ENCODE peak calls at places on chromosomes 7 and 10, in eight cellular contexts. G, A, Z, D, W, N, P and O are unnamed samples.

GRCh38 chr7:144404911-144405310 is 1.4 kb upstream of the NOBOX start:
- DNase-seq in G (no peak), A (no peak), Z (no peak), D (no peak), W (no peak), N (no peak), P (no peak), O (no peak)

GRCh38 chr7:93663561-93664299 is 89.2 kb upstream of the CALCR start:
- DNase-seq in G (no peak), A (no peak), Z (no peak), D (no peak), W (no peak), N (no peak), P (no peak), O (no peak)

GRCh38 chr10:81814842-81815241 is 60.2 kb upstream of the NRG3 start:
- DNase-seq in G (no peak), A (no peak), Z (no peak), D (no peak), W (no peak), N (no peak), P (no peak), O (no peak)

GRCh38 chr7:132783824-132784223 is 207.6 kb upstream of the PLXNA4 start:
- DNase-seq in G (no peak), A (no peak), Z (no peak), D (no peak), W (no peak), N (peak; percentile 89), P (peak; percentile 97), O (no peak)

GRCh38 chr7:105703207-105703930 is 122.1 kb upstream of the EFCAB10 start:
- DNase-seq in G (no peak), A (no peak), Z (no peak), D (no peak), W (no peak), N (no peak), P (no peak), O (no peak)

GRCh38 chr10:83760142-83760541 is 379.2 kb upstream of the GHITM start:
- DNase-seq in G (no peak), A (no peak), Z (no peak), D (no peak), W (no peak), N (no peak), P (no peak), O (no peak)

GRCh38 chr10:75352650-75353049 is 48.9 kb downstream of the ZNF503 start:
- DNase-seq in G (no peak), A (no peak), Z (no peak), D (no peak), W (no peak), N (peak; percentile 41), P (peak; percentile 26), O (no peak)

GRCh38 chr7:30995541-30995940 is 31.8 kb downstream of the GHRHR start:
- DNase-seq in G (no peak), A (no peak), Z (no peak), D (no peak), W (no peak), N (peak; percentile 8), P (peak; percentile 29), O (no peak)

GRCh38 chr7:116219288-116219687 is 8.9 kb downstream of the TES start:
- DNase-seq in G (no peak), A (no peak), Z (no peak), D (no peak), W (no peak), N (no peak), P (no peak), O (no peak)

GRCh38 chr7:116218747-116219146 is 8.4 kb downstream of the TES start:
- DNase-seq in G (no peak), A (no peak), Z (no peak), D (no peak), W (no peak), N (no peak), P (no peak), O (no peak)

GRCh38 chr7:116216956-116217570 is 6.7 kb downstream of the TES start:
- DNase-seq in G (no peak), A (no peak), Z (no peak), D (no peak), W (no peak), N (peak; percentile 61), P (no peak), O (no peak)

GRCh38 chr7:116215550-116215949 is 5.2 kb downstream of the TES start:
- DNase-seq in G (no peak), A (no peak), Z (no peak), D (no peak), W (no peak), N (no peak), P (no peak), O (no peak)

GRCh38 chr7:116218051-116218645 is 7.8 kb downstream of the TES start:
- DNase-seq in G (no peak), A (no peak), Z (no peak), D (peak; percentile 58), W (no peak), N (peak; percentile 98), P (peak; percentile 99), O (no peak)
- H3K4me3 ChIP-seq in G (no peak overlapping the region), A (no peak overlapping the region), Z (no peak overlapping the region), D (no peak overlapping the region), W (no peak overlapping the region), N (no peak overlapping the region), P (no peak overlapping the region), O (no peak overlapping the region)

GRCh38 chr10:62052276-62052675 is 150.8 kb downstream of the ARID5B start:
- DNase-seq in G (no peak), A (no peak), Z (no peak), D (no peak), W (no peak), N (no peak), P (no peak), O (no peak)
- TF ChIP-seq CTCF in G (no peak), A (no peak), Z (no peak), D (no peak), W (no peak), N (no peak), P (no peak), O (no peak)

DNA sequence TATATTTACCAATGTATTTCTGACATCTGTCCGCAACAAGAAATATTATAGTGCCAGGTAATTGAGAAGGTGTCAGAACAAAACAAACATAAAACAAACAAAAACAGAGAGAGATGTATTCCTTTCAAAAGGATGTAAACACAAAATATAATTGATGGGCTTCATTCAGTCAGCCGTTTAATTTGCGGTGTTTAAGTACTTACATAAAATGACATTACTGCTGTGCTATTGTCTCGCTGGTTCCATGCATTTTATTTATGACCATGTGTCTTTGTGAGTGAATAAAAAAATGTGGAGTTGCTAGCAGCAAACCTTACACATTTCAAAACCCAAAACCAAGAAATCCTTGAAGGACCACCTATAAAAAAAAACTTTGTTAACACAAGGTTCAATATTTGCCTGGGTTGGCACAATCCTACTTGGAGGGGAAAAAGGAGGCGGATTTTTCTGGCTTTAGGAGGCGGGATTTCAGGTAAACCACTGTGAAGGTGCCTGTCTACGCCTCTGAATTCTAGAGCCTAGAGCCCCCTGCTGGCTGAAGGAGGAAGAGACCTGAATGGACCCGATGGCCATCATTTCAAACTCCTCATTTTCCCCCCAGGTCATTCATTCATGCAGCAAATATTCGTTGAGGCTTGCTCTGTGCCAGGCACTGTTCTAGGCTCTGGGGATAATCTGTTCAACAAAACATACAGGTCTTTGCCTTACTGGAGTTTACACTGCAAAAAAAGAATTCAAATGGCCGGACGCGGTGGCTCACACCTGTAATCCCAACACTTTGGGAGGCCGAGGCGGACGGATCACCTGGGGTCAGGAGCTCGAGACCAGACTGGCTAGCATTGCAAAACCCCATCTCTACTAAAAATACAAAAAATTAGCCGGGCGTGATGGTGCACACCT is 90.4 kb upstream of the NFE2L3 start:
- DNase-seq in G (peak; percentile 47), A (peak; percentile 86), Z (peak; percentile 84), D (peak; percentile 72), W (peak; percentile 75), N (peak; percentile 7), P (peak; percentile 8), O (peak; percentile 84)
- H3K36me3 ChIP-seq in G (no peaks in the 10 kb centered on the region), A (no peaks in the 10 kb centered on the region), Z (no peaks in the 10 kb centered on the region), D (no peaks in the 10 kb centered on the region), W (no peaks in the 10 kb centered on the region), N (no peaks in the 10 kb centered on the region), P (no peaks in the 10 kb centered on the region), O (no peaks in the 10 kb centered on the region)

GRCh38 chr10:21388541-21389068 is 136.9 kb downstream of the SKIDA1 start:
- DNase-seq in G (no peak), A (no peak), Z (peak; percentile 41), D (no peak), W (no peak), N (no peak), P (no peak), O (no peak)

DNA sequence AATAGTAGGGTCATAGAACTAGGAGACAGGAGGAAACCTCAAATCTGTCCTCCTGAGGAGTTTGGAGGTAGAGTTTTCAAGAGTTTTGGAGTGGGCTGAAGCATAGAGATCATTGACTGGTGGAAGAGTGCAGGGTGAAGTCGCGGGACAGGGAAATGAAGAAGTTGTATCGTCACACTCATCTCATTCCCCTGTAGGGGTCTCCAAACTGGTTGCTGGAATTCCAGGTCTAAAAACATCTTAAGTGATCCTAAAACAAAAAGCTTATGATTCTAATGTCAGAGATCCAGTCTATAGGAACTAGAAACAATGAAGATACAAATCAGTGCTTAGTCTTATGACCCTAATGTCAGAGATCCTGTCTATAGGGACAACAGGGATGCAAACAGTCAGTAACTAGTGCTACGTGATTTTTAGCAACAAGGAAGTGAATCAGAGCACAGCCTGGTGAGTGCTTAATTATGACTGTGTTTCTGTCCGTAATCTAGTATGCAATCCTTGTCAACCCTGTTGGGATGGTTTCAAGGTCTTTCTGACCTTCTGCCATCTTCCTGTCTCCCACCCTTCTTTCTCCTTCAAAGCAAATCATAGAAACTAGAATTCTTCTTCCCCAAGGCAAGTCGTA is 139.4 kb downstream of the SKIDA1 start:
- DNase-seq in G (no peak), A (no peak), Z (no peak), D (no peak), W (no peak), N (no peak), P (no peak), O (no peak)
- H3K4me3 ChIP-seq in G (no peak overlapping the region), A (no peak overlapping the region), Z (no peak overlapping the region), D (no peak overlapping the region), W (no peak overlapping the region), N (no peak overlapping the region), P (no peak overlapping the region), O (no peak overlapping the region)

DNA sequence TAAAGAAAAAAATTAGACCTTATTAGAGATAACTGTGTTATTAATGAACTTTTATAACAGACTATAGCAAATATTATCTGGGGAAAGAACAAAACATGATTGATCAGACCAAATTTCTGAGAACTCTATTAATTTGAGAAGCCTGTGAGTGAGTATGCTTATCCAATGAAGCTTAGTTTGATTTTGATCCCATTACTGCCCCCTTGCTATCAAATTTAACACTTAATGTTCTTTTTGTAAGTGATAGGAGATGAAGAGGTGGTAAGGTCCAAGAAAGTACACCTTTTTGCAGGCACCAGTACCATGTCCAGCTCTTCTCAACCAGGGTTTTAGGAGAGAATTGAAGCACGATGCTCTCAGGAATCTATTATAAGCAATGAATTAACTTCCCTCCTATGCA is 49.9 kb downstream of the ZNF365 start:
- DNase-seq in G (no peak), A (no peak), Z (no peak), D (no peak), W (peak; percentile 10), N (no peak), P (no peak), O (no peak)
- TF ChIP-seq CTCF in G (no peak), A (no peak), Z (no peak), D (no peak), W (peak; percentile 69), N (no peak), P (no peak), O (no peak)